ENCODE peak calls at places on chromosome 1, in four cellular contexts. S is breast epithelium, I is stomach, V is MM.1S. E is an unnamed sample.

GRCh38 chr1:17970757-17971156 is 136.8 kb upstream of the IGSF21 start:
- DNase-seq in S (no peak), I (no peak), V (no peak), E (peak)

GRCh38 chr1:25904942-25905679 is 1.1 kb downstream of the STMN1 start:
- DNase-seq in S (peak), V (peak), I (peak), E (peak)

GRCh38 chr1:41325801-41326200 is 35.4 kb upstream of the FOXO6 start:
- DNase-seq in S (no peak), I (no peak), V (no peak), E (no peak)

GRCh38 chr1:211305044-211305443 is 21.6 kb upstream of the TRAF5 start:
- DNase-seq in V (peak), S (no peak), I (no peak), E (peak)

GRCh38 chr1:53641481-53642214 is 97.3 kb downstream of the GLIS1 start:
- DNase-seq in S (peak), I (no peak), V (no peak), E (no peak)

GRCh38 chr1:39104158-39105060 is 78.3 kb downstream of the NDUFS5 start:
- DNase-seq in V (no peak), I (no peak), S (no peak), E (no peak)

GRCh38 chr1:8431028-8431427 is 113.1 kb downstream of the SLC45A1 start:
- DNase-seq in S (no peak), V (no peak), I (no peak), E (no peak)

GRCh38 chr1:98792123-98792522 is 130.6 kb downstream of the SNX7 start:
- DNase-seq in V (no peak), I (no peak), S (no peak), E (no peak)

GRCh38 chr1:2230781-2231666 is 2.9 kb downstream of the SKI start:
- DNase-seq in S (no peak), V (no peak), I (no peak), E (no peak)

DNA sequence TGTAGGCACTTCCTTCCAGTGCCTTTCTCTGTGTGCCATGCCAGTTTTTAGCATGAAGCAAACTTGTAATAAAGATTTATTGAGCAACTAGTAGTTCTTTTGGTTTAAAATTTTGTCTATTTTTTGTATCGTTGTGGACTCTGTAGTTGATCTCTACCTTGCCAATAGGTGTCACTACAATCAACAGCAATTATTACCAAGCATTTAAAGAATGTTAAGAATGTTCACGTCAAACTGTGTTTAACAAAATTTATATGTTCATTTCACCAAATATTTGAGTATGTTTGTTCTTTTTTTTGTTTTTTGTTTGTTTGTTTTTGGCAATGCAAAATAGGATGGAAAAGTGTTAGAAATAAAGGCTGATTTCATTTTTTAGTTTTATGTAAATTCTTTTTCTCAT is 208.1 kb downstream of the PATJ start:
- DNase-seq in S (no peak), I (no peak), V (no peak), E (no peak)
- TF ChIP-seq CTCF in S (no peak), I (no peak), V (peak), E (peak)

GRCh38 chr1:160653620-160654016 is 6.8 kb upstream of the SLAMF1 start:
- DNase-seq in V (no peak), I (no peak), S (no peak), E (peak)

GRCh38 chr1:160652924-160653619 is 6.2 kb upstream of the SLAMF1 start:
- DNase-seq in V (no peak), S (no peak), I (no peak), E (no peak)

GRCh38 chr1:160646711-160647328 is at the start of gene SLAMF1:
- DNase-seq in S (no peak), I (no peak), V (no peak), E (peak)

GRCh38 chr1:160647329-160647720 is 481 bp upstream of the SLAMF1 start:
- DNase-seq in V (no peak), S (no peak), I (no peak), E (no peak)

GRCh38 chr1:160651428-160652064 is 4.7 kb upstream of the SLAMF1 start:
- DNase-seq in V (no peak), S (no peak), I (no peak), E (no peak)
- H3K4me3 ChIP-seq in V (no peak), S (no peak), I (no peak), E (no peak)

DNA sequence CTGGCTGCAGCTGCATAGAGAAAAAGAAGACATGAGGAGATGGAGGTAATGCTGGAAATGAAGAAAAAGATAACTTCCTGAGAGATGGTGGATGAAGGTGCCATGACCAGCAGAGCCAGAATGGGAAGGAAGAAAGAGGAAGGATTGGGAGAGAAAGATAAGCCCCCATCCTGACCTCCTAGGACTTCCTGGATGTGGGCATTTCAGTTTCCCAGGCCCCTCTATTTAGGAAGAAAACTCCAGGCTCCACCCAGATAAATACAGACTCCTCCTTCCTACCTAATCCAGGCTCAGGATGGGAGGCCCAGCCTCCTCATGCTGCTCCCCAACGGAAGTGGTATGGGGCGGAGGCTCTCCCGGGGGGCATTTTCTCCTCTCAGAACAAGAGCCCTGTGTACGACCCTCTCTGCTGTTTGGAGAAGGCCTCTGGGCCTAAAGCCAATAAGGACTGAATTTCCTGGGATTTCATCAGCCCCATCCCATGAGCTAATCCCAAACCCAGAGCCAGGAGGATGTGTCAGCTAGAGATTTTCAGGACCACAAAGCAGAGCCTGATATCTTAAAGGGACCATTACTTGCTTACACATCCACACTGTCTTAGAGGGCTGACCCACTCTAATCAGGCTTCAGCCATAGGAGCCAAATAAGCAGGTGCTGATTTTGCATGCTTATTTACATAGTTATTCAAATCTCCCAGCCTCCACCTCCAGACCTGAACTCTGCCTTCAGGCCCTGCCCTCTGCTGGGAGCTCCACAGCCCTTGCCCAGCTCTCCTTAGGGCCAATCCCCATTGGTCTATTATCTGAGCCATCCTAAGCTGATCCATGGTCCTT is 5.1 kb upstream of the ARHGEF2 start:
- DNase-seq in S (no peak), V (peak), I (no peak), E (no peak)
- TF ChIP-seq CTCF in S (no peak), V (peak), I (no peak), E (peak)

GRCh38 chr1:925532-926421 is 2.1 kb downstream of the SAMD11 start:
- DNase-seq in S (no peak), I (no peak), V (no peak), E (no peak)
- H3K4me3 ChIP-seq in S (peak), I (peak), V (no peak), E (no peak)

GRCh38 chr1:193566735-193567134 is 380.3 kb upstream of the B3GALT2 start:
- DNase-seq in S (no peak), V (no peak), I (no peak), E (no peak)

GRCh38 chr1:193568451-193568985 is 382.1 kb upstream of the B3GALT2 start:
- DNase-seq in S (no peak), V (no peak), I (no peak), E (no peak)

GRCh38 chr1:193569096-193569495 is 382.7 kb upstream of the B3GALT2 start:
- DNase-seq in V (no peak), S (no peak), I (no peak), E (no peak)

GRCh38 chr1:193567937-193568336 is 381.5 kb upstream of the B3GALT2 start:
- DNase-seq in S (no peak), V (no peak), I (no peak), E (no peak)

DNA sequence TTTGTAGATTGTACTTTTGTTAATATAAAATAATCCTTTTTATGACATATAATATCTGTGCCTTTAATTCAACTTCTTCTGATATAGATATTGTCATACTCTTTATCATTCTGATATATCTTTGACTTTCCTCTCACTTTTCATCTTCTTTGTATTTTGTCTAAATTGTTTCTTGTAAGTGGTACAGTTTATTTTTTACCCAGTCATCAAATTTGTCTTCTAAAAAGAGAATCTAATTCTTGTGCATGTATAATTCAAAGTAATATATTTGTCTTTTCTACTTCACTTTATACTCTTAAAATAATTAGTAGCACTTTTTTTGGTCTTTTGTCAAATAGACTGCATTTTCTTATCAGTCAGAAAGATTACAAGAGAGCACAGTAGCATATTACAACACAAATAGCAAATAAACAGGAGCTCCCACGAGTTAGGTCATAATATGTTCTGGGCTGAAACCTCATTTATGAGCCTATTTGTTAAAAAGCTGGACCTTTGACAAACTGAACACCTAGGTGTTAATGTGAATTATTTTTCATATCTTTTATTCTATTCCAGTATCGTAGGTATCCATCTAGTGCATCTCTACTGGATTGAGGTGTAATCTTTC is 379.7 kb upstream of the B3GALT2 start:
- DNase-seq in I (no peak), S (no peak), V (no peak), E (no peak)
- TF ChIP-seq CTCF in I (no peak), S (no peak), V (no peak), E (no peak)

GRCh38 chr1:155051777-155052398 is 772 bp downstream of the ADAM15 start:
- DNase-seq in S (no peak), V (peak), I (peak), E (peak)

GRCh38 chr1:155052412-155053400 is 1.6 kb downstream of the ADAM15 start:
- DNase-seq in I (no peak), V (peak), S (no peak), E (no peak)

GRCh38 chr1:155051342-155051776 is 243 bp downstream of the ADAM15 start:
- DNase-seq in V (no peak), I (no peak), S (no peak), E (no peak)

GRCh38 chr1:155050560-155051341 is at the start of gene ADAM15:
- DNase-seq in V (peak), I (peak), S (peak), E (peak)

GRCh38 chr1:155053531-155054105 is 2.5 kb downstream of the ADAM15 start:
- DNase-seq in V (no peak), S (no peak), I (no peak), E (no peak)
- H3K4me3 ChIP-seq in V (no peak), S (no peak), I (no peak), E (no peak)

GRCh38 chr1:154398678-154399077 is 6.5 kb upstream of the IL6R start:
- DNase-seq in I (no peak), V (no peak), S (no peak), E (no peak)
- TF ChIP-seq CTCF in I (no peak), V (no peak), S (no peak), E (no peak)

GRCh38 chr1:110488867-110489266 is 30.1 kb downstream of the KCNA10 start:
- DNase-seq in V (no peak), I (no peak), S (no peak), E (no peak)
- H3K4me3 ChIP-seq in V (no peak), I (no peak), S (no peak), E (no peak)